ENCODE peak calls at places on chromosome 11, in six cellular contexts. One of them, this sample, is unnamed.

GRCh38 chr11:34249439-34250073 is 108.3 kb downstream of the ABTB2 start:
- DNase-seq in amniotic stem cell: no peak
- DNase-seq in stimulated activated CD4-positive, alpha-beta T cell treated with anti-CD3 and anti-CD28 coated beads, Interleukin-1b, Interleukin-23, amount 100 ng/mL, for 48 hours: no peak
- DNase-seq in osteocyte: no peak
- DNase-seq in stimulated activated CD8-positive, alpha-beta memory T cell treated with anti-CD3 and anti-CD28 coated beads, Interleukin-7, amount 100 ng/mL, for 24 hours: no peak
- DNase-seq in NCI-H2081 treated with DMSO at 0.1 percent for 48 hours: no peak
- DNase-seq in this sample: no peak

GRCh38 chr11:69662806-69663205 is 12.3 kb downstream of the LTO1 start:
- DNase-seq in stimulated activated CD8-positive, alpha-beta memory T cell treated with anti-CD3 and anti-CD28 coated beads, Interleukin-7, amount 100 ng/mL, for 24 hours: no peak
- DNase-seq in NCI-H2081 treated with DMSO at 0.1 percent for 48 hours: no peak
- DNase-seq in osteocyte: no peak
- DNase-seq in stimulated activated CD4-positive, alpha-beta T cell treated with anti-CD3 and anti-CD28 coated beads, Interleukin-1b, Interleukin-23, amount 100 ng/mL, for 48 hours: no peak
- DNase-seq in amniotic stem cell: no peak
- DNase-seq in this sample: no peak

GRCh38 chr11:66850588-66851250 is 6.1 kb upstream of the LRFN4 start:
- DNase-seq in amniotic stem cell: no peak
- DNase-seq in osteocyte: no peak
- DNase-seq in stimulated activated CD4-positive, alpha-beta T cell treated with anti-CD3 and anti-CD28 coated beads, Interleukin-1b, Interleukin-23, amount 100 ng/mL, for 48 hours: no peak
- DNase-seq in NCI-H2081 treated with DMSO at 0.1 percent for 48 hours: no peak
- DNase-seq in stimulated activated CD8-positive, alpha-beta memory T cell treated with anti-CD3 and anti-CD28 coated beads, Interleukin-7, amount 100 ng/mL, for 24 hours: no peak
- DNase-seq in this sample: no peak

GRCh38 chr11:105070221-105070789 is 25.2 kb upstream of the CARD16 start:
- DNase-seq in stimulated activated CD4-positive, alpha-beta T cell treated with anti-CD3 and anti-CD28 coated beads, Interleukin-1b, Interleukin-23, amount 100 ng/mL, for 48 hours: no peak
- DNase-seq in stimulated activated CD8-positive, alpha-beta memory T cell treated with anti-CD3 and anti-CD28 coated beads, Interleukin-7, amount 100 ng/mL, for 24 hours: no peak
- DNase-seq in amniotic stem cell: no peak
- DNase-seq in osteocyte: no peak
- DNase-seq in NCI-H2081 treated with DMSO at 0.1 percent for 48 hours: no peak
- DNase-seq in this sample: no peak

GRCh38 chr11:66277475-66278391 is at the start of gene CNIH2:
- DNase-seq in NCI-H2081 treated with DMSO at 0.1 percent for 48 hours: no peak
- DNase-seq in amniotic stem cell: no peak
- DNase-seq in osteocyte: no peak
- DNase-seq in stimulated activated CD8-positive, alpha-beta memory T cell treated with anti-CD3 and anti-CD28 coated beads, Interleukin-7, amount 100 ng/mL, for 24 hours: no peak
- DNase-seq in stimulated activated CD4-positive, alpha-beta T cell treated with anti-CD3 and anti-CD28 coated beads, Interleukin-1b, Interleukin-23, amount 100 ng/mL, for 48 hours: no peak
- DNase-seq in this sample: no peak

GRCh38 chr11:118901494-118902335 is 18.0 kb downstream of the CXCR5 start:
- DNase-seq in amniotic stem cell: no peak
- DNase-seq in NCI-H2081 treated with DMSO at 0.1 percent for 48 hours: no peak
- DNase-seq in osteocyte: no peak
- DNase-seq in stimulated activated CD4-positive, alpha-beta T cell treated with anti-CD3 and anti-CD28 coated beads, Interleukin-1b, Interleukin-23, amount 100 ng/mL, for 48 hours: no peak
- DNase-seq in stimulated activated CD8-positive, alpha-beta memory T cell treated with anti-CD3 and anti-CD28 coated beads, Interleukin-7, amount 100 ng/mL, for 24 hours: no peak
- DNase-seq in this sample: no peak

GRCh38 chr11:120123946-120124345 is 14.0 kb downstream of the TRIM29 start:
- DNase-seq in osteocyte: no peak
- DNase-seq in stimulated activated CD8-positive, alpha-beta memory T cell treated with anti-CD3 and anti-CD28 coated beads, Interleukin-7, amount 100 ng/mL, for 24 hours: no peak
- DNase-seq in NCI-H2081 treated with DMSO at 0.1 percent for 48 hours: no peak
- DNase-seq in amniotic stem cell: no peak
- DNase-seq in stimulated activated CD4-positive, alpha-beta T cell treated with anti-CD3 and anti-CD28 coated beads, Interleukin-1b, Interleukin-23, amount 100 ng/mL, for 48 hours: no peak
- DNase-seq in this sample: no peak

GRCh38 chr11:119807841-119808240 is 78.8 kb upstream of the NECTIN1 start:
- DNase-seq in stimulated activated CD8-positive, alpha-beta memory T cell treated with anti-CD3 and anti-CD28 coated beads, Interleukin-7, amount 100 ng/mL, for 24 hours: no peak
- DNase-seq in NCI-H2081 treated with DMSO at 0.1 percent for 48 hours: no peak
- DNase-seq in osteocyte: no peak
- DNase-seq in stimulated activated CD4-positive, alpha-beta T cell treated with anti-CD3 and anti-CD28 coated beads, Interleukin-1b, Interleukin-23, amount 100 ng/mL, for 48 hours: no peak
- DNase-seq in amniotic stem cell: no peak
- DNase-seq in this sample: no peak

GRCh38 chr11:14267861-14268635 is 90.9 kb downstream of the RRAS2 start:
- DNase-seq in NCI-H2081 treated with DMSO at 0.1 percent for 48 hours: no peak
- DNase-seq in osteocyte: no peak
- DNase-seq in stimulated activated CD4-positive, alpha-beta T cell treated with anti-CD3 and anti-CD28 coated beads, Interleukin-1b, Interleukin-23, amount 100 ng/mL, for 48 hours: no peak
- DNase-seq in stimulated activated CD8-positive, alpha-beta memory T cell treated with anti-CD3 and anti-CD28 coated beads, Interleukin-7, amount 100 ng/mL, for 24 hours: no peak
- DNase-seq in amniotic stem cell: no peak
- DNase-seq in this sample: no peak

GRCh38 chr11:6587360-6587953 is 16.0 kb downstream of the RRP8 start:
- DNase-seq in osteocyte: peak
- DNase-seq in NCI-H2081 treated with DMSO at 0.1 percent for 48 hours: no peak
- DNase-seq in stimulated activated CD4-positive, alpha-beta T cell treated with anti-CD3 and anti-CD28 coated beads, Interleukin-1b, Interleukin-23, amount 100 ng/mL, for 48 hours: no peak
- DNase-seq in stimulated activated CD8-positive, alpha-beta memory T cell treated with anti-CD3 and anti-CD28 coated beads, Interleukin-7, amount 100 ng/mL, for 24 hours: no peak
- DNase-seq in amniotic stem cell: no peak
- DNase-seq in this sample: no peak

GRCh38 chr11:116960916-116961315 is 123.5 kb upstream of the APOA1 start:
- DNase-seq in amniotic stem cell: peak
- DNase-seq in NCI-H2081 treated with DMSO at 0.1 percent for 48 hours: no peak
- DNase-seq in osteocyte: no peak
- DNase-seq in stimulated activated CD8-positive, alpha-beta memory T cell treated with anti-CD3 and anti-CD28 coated beads, Interleukin-7, amount 100 ng/mL, for 24 hours: no peak
- DNase-seq in stimulated activated CD4-positive, alpha-beta T cell treated with anti-CD3 and anti-CD28 coated beads, Interleukin-1b, Interleukin-23, amount 100 ng/mL, for 48 hours: no peak
- DNase-seq in this sample: no peak

GRCh38 chr11:70544067-70544773 is 145.9 kb downstream of the CTTN start:
- DNase-seq in stimulated activated CD4-positive, alpha-beta T cell treated with anti-CD3 and anti-CD28 coated beads, Interleukin-1b, Interleukin-23, amount 100 ng/mL, for 48 hours: no peak
- DNase-seq in NCI-H2081 treated with DMSO at 0.1 percent for 48 hours: no peak
- DNase-seq in stimulated activated CD8-positive, alpha-beta memory T cell treated with anti-CD3 and anti-CD28 coated beads, Interleukin-7, amount 100 ng/mL, for 24 hours: no peak
- DNase-seq in osteocyte: no peak
- DNase-seq in amniotic stem cell: no peak
- DNase-seq in this sample: no peak

GRCh38 chr11:126113515-126113957 is 50.9 kb upstream of the CDON start:
- DNase-seq in NCI-H2081 treated with DMSO at 0.1 percent for 48 hours: no peak
- DNase-seq in stimulated activated CD8-positive, alpha-beta memory T cell treated with anti-CD3 and anti-CD28 coated beads, Interleukin-7, amount 100 ng/mL, for 24 hours: no peak
- DNase-seq in amniotic stem cell: peak
- DNase-seq in osteocyte: peak
- DNase-seq in stimulated activated CD4-positive, alpha-beta T cell treated with anti-CD3 and anti-CD28 coated beads, Interleukin-1b, Interleukin-23, amount 100 ng/mL, for 48 hours: no peak
- DNase-seq in this sample: no peak

GRCh38 chr11:77668760-77669159 is 31.2 kb upstream of the CLNS1A start:
- DNase-seq in amniotic stem cell: no peak
- DNase-seq in stimulated activated CD8-positive, alpha-beta memory T cell treated with anti-CD3 and anti-CD28 coated beads, Interleukin-7, amount 100 ng/mL, for 24 hours: no peak
- DNase-seq in osteocyte: no peak
- DNase-seq in NCI-H2081 treated with DMSO at 0.1 percent for 48 hours: no peak
- DNase-seq in stimulated activated CD4-positive, alpha-beta T cell treated with anti-CD3 and anti-CD28 coated beads, Interleukin-1b, Interleukin-23, amount 100 ng/mL, for 48 hours: no peak
- DNase-seq in this sample: no peak

GRCh38 chr11:96472085-96472484 is 82.3 kb downstream of the JRKL start:
- DNase-seq in osteocyte: no peak
- DNase-seq in amniotic stem cell: no peak
- DNase-seq in NCI-H2081 treated with DMSO at 0.1 percent for 48 hours: no peak
- DNase-seq in stimulated activated CD4-positive, alpha-beta T cell treated with anti-CD3 and anti-CD28 coated beads, Interleukin-1b, Interleukin-23, amount 100 ng/mL, for 48 hours: no peak
- DNase-seq in stimulated activated CD8-positive, alpha-beta memory T cell treated with anti-CD3 and anti-CD28 coated beads, Interleukin-7, amount 100 ng/mL, for 24 hours: no peak
- DNase-seq in this sample: no peak

GRCh38 chr11:77374108-77374507 is 72.6 kb upstream of the GDPD4 start:
- DNase-seq in amniotic stem cell: no peak
- DNase-seq in osteocyte: no peak
- DNase-seq in NCI-H2081 treated with DMSO at 0.1 percent for 48 hours: no peak
- DNase-seq in stimulated activated CD4-positive, alpha-beta T cell treated with anti-CD3 and anti-CD28 coated beads, Interleukin-1b, Interleukin-23, amount 100 ng/mL, for 48 hours: no peak
- DNase-seq in stimulated activated CD8-positive, alpha-beta memory T cell treated with anti-CD3 and anti-CD28 coated beads, Interleukin-7, amount 100 ng/mL, for 24 hours: no peak
- DNase-seq in this sample: no peak

GRCh38 chr11:9003573-9004309 is at the start of gene NRIP3:
- DNase-seq in stimulated activated CD4-positive, alpha-beta T cell treated with anti-CD3 and anti-CD28 coated beads, Interleukin-1b, Interleukin-23, amount 100 ng/mL, for 48 hours: peak
- DNase-seq in amniotic stem cell: peak
- DNase-seq in stimulated activated CD8-positive, alpha-beta memory T cell treated with anti-CD3 and anti-CD28 coated beads, Interleukin-7, amount 100 ng/mL, for 24 hours: peak
- DNase-seq in osteocyte: peak
- DNase-seq in NCI-H2081 treated with DMSO at 0.1 percent for 48 hours: no peak
- DNase-seq in this sample: peak

GRCh38 chr11:70713988-70714665 is 315.8 kb downstream of the CTTN start:
- DNase-seq in amniotic stem cell: no peak
- DNase-seq in NCI-H2081 treated with DMSO at 0.1 percent for 48 hours: no peak
- DNase-seq in stimulated activated CD4-positive, alpha-beta T cell treated with anti-CD3 and anti-CD28 coated beads, Interleukin-1b, Interleukin-23, amount 100 ng/mL, for 48 hours: no peak
- DNase-seq in stimulated activated CD8-positive, alpha-beta memory T cell treated with anti-CD3 and anti-CD28 coated beads, Interleukin-7, amount 100 ng/mL, for 24 hours: no peak
- DNase-seq in osteocyte: no peak
- DNase-seq in this sample: no peak

GRCh38 chr11:64536396-64536935 is 54.6 kb upstream of the SLC22A12 start:
- DNase-seq in osteocyte: no peak
- DNase-seq in NCI-H2081 treated with DMSO at 0.1 percent for 48 hours: no peak
- DNase-seq in stimulated activated CD8-positive, alpha-beta memory T cell treated with anti-CD3 and anti-CD28 coated beads, Interleukin-7, amount 100 ng/mL, for 24 hours: no peak
- DNase-seq in stimulated activated CD4-positive, alpha-beta T cell treated with anti-CD3 and anti-CD28 coated beads, Interleukin-1b, Interleukin-23, amount 100 ng/mL, for 48 hours: no peak
- DNase-seq in amniotic stem cell: no peak
- DNase-seq in this sample: no peak

GRCh38 chr11:16782226-16782919 is 43.9 kb downstream of the C11orf58 start:
- DNase-seq in stimulated activated CD8-positive, alpha-beta memory T cell treated with anti-CD3 and anti-CD28 coated beads, Interleukin-7, amount 100 ng/mL, for 24 hours: no peak
- DNase-seq in amniotic stem cell: no peak
- DNase-seq in stimulated activated CD4-positive, alpha-beta T cell treated with anti-CD3 and anti-CD28 coated beads, Interleukin-1b, Interleukin-23, amount 100 ng/mL, for 48 hours: no peak
- DNase-seq in osteocyte: no peak
- DNase-seq in NCI-H2081 treated with DMSO at 0.1 percent for 48 hours: no peak
- DNase-seq in this sample: no peak

GRCh38 chr11:70802185-70802584 is 403.9 kb downstream of the CTTN start:
- DNase-seq in stimulated activated CD8-positive, alpha-beta memory T cell treated with anti-CD3 and anti-CD28 coated beads, Interleukin-7, amount 100 ng/mL, for 24 hours: no peak
- DNase-seq in NCI-H2081 treated with DMSO at 0.1 percent for 48 hours: no peak
- DNase-seq in amniotic stem cell: no peak
- DNase-seq in stimulated activated CD4-positive, alpha-beta T cell treated with anti-CD3 and anti-CD28 coated beads, Interleukin-1b, Interleukin-23, amount 100 ng/mL, for 48 hours: no peak
- DNase-seq in osteocyte: no peak
- DNase-seq in this sample: no peak

GRCh38 chr11:44746894-44747293 is 20.1 kb downstream of the TSPAN18 start:
- DNase-seq in stimulated activated CD8-positive, alpha-beta memory T cell treated with anti-CD3 and anti-CD28 coated beads, Interleukin-7, amount 100 ng/mL, for 24 hours: no peak
- DNase-seq in amniotic stem cell: no peak
- DNase-seq in osteocyte: no peak
- DNase-seq in stimulated activated CD4-positive, alpha-beta T cell treated with anti-CD3 and anti-CD28 coated beads, Interleukin-1b, Interleukin-23, amount 100 ng/mL, for 48 hours: no peak
- DNase-seq in NCI-H2081 treated with DMSO at 0.1 percent for 48 hours: no peak
- DNase-seq in this sample: peak

GRCh38 chr11:76233936-76234703 is 27.8 kb upstream of the WNT11 start:
- DNase-seq in stimulated activated CD4-positive, alpha-beta T cell treated with anti-CD3 and anti-CD28 coated beads, Interleukin-1b, Interleukin-23, amount 100 ng/mL, for 48 hours: no peak
- DNase-seq in stimulated activated CD8-positive, alpha-beta memory T cell treated with anti-CD3 and anti-CD28 coated beads, Interleukin-7, amount 100 ng/mL, for 24 hours: no peak
- DNase-seq in NCI-H2081 treated with DMSO at 0.1 percent for 48 hours: no peak
- DNase-seq in amniotic stem cell: no peak
- DNase-seq in osteocyte: no peak
- DNase-seq in this sample: peak